ENCODE peak calls at places on chromosomes 7 and 10, in six cellular contexts. One of them, this sample, is unnamed.

GRCh38 chr7:131328387-131329175 is 905 bp downstream of the MKLN1 start:
- DNase-seq in kidney epithelial cell: no peak
- DNase-seq in astrocyte of the cerebellum: peak; percentile 11
- DNase-seq in choroid plexus epithelial cell: peak; percentile 46
- DNase-seq in HFF-Myc: no peak
- DNase-seq in Panc1: no peak
- DNase-seq in this sample: no peak

GRCh38 chr10:46317889-46318288 is 31.1 kb downstream of the ANTXRL start:
- DNase-seq in kidney epithelial cell: no peak
- DNase-seq in astrocyte of the cerebellum: no peak
- DNase-seq in choroid plexus epithelial cell: no peak
- DNase-seq in HFF-Myc: no peak
- DNase-seq in Panc1: no peak
- DNase-seq in this sample: no peak

GRCh38 chr7:151897201-151897711 is 20.3 kb upstream of the PRKAG2 start:
- DNase-seq in kidney epithelial cell: no peak
- DNase-seq in astrocyte of the cerebellum: no peak
- DNase-seq in choroid plexus epithelial cell: no peak
- DNase-seq in HFF-Myc: no peak
- DNase-seq in Panc1: no peak
- DNase-seq in this sample: no peak

GRCh38 chr7:36747251-36747968 is 23.1 kb upstream of the AOAH start:
- DNase-seq in kidney epithelial cell: peak; percentile 90
- DNase-seq in astrocyte of the cerebellum: peak; percentile 81
- DNase-seq in choroid plexus epithelial cell: peak; percentile 91
- DNase-seq in HFF-Myc: no peak
- DNase-seq in Panc1: no peak
- DNase-seq in this sample: no peak

GRCh38 chr7:27921081-27921836 is 181.3 kb downstream of the TAX1BP1 start:
- DNase-seq in kidney epithelial cell: peak; percentile 76
- DNase-seq in astrocyte of the cerebellum: peak; percentile 81
- DNase-seq in choroid plexus epithelial cell: peak; percentile 91
- DNase-seq in HFF-Myc: peak; percentile 79
- DNase-seq in Panc1: peak; percentile 61
- DNase-seq in this sample: peak; percentile 83

GRCh38 chr10:44316187-44316921 is 68.5 kb downstream of the CXCL12 start:
- DNase-seq in kidney epithelial cell: no peak
- DNase-seq in astrocyte of the cerebellum: no peak
- DNase-seq in choroid plexus epithelial cell: no peak
- DNase-seq in HFF-Myc: no peak
- DNase-seq in Panc1: no peak
- DNase-seq in this sample: no peak

GRCh38 chr7:149130572-149131198 is 4.6 kb upstream of the ZNF425 start:
- DNase-seq in kidney epithelial cell: no peak
- DNase-seq in astrocyte of the cerebellum: no peak
- DNase-seq in choroid plexus epithelial cell: no peak
- DNase-seq in HFF-Myc: no peak
- DNase-seq in Panc1: no peak
- DNase-seq in this sample: no peak

GRCh38 chr10:113456741-113457140 is 96.1 kb upstream of the HABP2 start:
- DNase-seq in kidney epithelial cell: no peak
- DNase-seq in astrocyte of the cerebellum: no peak
- DNase-seq in choroid plexus epithelial cell: no peak
- DNase-seq in HFF-Myc: no peak
- DNase-seq in Panc1: no peak
- DNase-seq in this sample: no peak

GRCh38 chr7:101757879-101758278 is 59.5 kb upstream of the CUX1 start:
- DNase-seq in kidney epithelial cell: no peak
- DNase-seq in astrocyte of the cerebellum: no peak
- DNase-seq in choroid plexus epithelial cell: no peak
- DNase-seq in HFF-Myc: no peak
- DNase-seq in Panc1: no peak
- DNase-seq in this sample: no peak

GRCh38 chr10:102837230-102837721 is at the start of gene CYP17A1:
- DNase-seq in kidney epithelial cell: no peak
- DNase-seq in astrocyte of the cerebellum: no peak
- DNase-seq in choroid plexus epithelial cell: peak; percentile 63
- DNase-seq in HFF-Myc: no peak
- DNase-seq in Panc1: no peak
- DNase-seq in this sample: no peak

GRCh38 chr7:30136743-30137485 is 2.1 kb downstream of the MTURN start:
- DNase-seq in kidney epithelial cell: no peak
- DNase-seq in astrocyte of the cerebellum: no peak
- DNase-seq in choroid plexus epithelial cell: no peak
- DNase-seq in HFF-Myc: no peak
- DNase-seq in Panc1: no peak
- DNase-seq in this sample: no peak
- H3K4me3 ChIP-seq in kidney epithelial cell: peak overlapping the region; percentile 75
- H3K4me3 ChIP-seq in astrocyte of the cerebellum: peak overlapping the region; percentile 87
- H3K4me3 ChIP-seq in choroid plexus epithelial cell: no peak overlapping the region
- H3K4me3 ChIP-seq in HFF-Myc: peak overlapping the region; percentile 81
- H3K4me3 ChIP-seq in Panc1: no peak overlapping the region
- H3K4me3 ChIP-seq in this sample: no peak overlapping the region

GRCh38 chr7:123905714-123906113 is 19.3 kb upstream of the SPAM1 start:
- DNase-seq in kidney epithelial cell: no peak
- DNase-seq in astrocyte of the cerebellum: no peak
- DNase-seq in choroid plexus epithelial cell: no peak
- DNase-seq in HFF-Myc: no peak
- DNase-seq in Panc1: no peak
- DNase-seq in this sample: no peak
- TF ChIP-seq CTCF in kidney epithelial cell: no peak
- TF ChIP-seq CTCF in astrocyte of the cerebellum: no peak
- TF ChIP-seq CTCF in choroid plexus epithelial cell: no peak
- TF ChIP-seq CTCF in HFF-Myc: no peak
- TF ChIP-seq CTCF in Panc1: no peak
- TF ChIP-seq CTCF in this sample: no peak

GRCh38 chr7:516606-517456 is 2.8 kb downstream of the PDGFA start:
- DNase-seq in kidney epithelial cell: peak; percentile 32
- DNase-seq in astrocyte of the cerebellum: peak; percentile 32
- DNase-seq in choroid plexus epithelial cell: peak; percentile 73
- DNase-seq in HFF-Myc: no peak
- DNase-seq in Panc1: no peak
- DNase-seq in this sample: no peak

GRCh38 chr7:519429-519973 is at the start of gene PDGFA:
- DNase-seq in kidney epithelial cell: no peak
- DNase-seq in astrocyte of the cerebellum: no peak
- DNase-seq in choroid plexus epithelial cell: peak; percentile 58
- DNase-seq in HFF-Myc: no peak
- DNase-seq in Panc1: no peak
- DNase-seq in this sample: no peak

GRCh38 chr7:516216-516605 is 3.4 kb downstream of the PDGFA start:
- DNase-seq in kidney epithelial cell: no peak
- DNase-seq in astrocyte of the cerebellum: no peak
- DNase-seq in choroid plexus epithelial cell: peak; percentile 49
- DNase-seq in HFF-Myc: no peak
- DNase-seq in Panc1: no peak
- DNase-seq in this sample: no peak

GRCh38 chr7:518630-519428 is 817 bp downstream of the PDGFA start:
- DNase-seq in kidney epithelial cell: no peak
- DNase-seq in astrocyte of the cerebellum: no peak
- DNase-seq in choroid plexus epithelial cell: peak; percentile 78
- DNase-seq in HFF-Myc: no peak
- DNase-seq in Panc1: no peak
- DNase-seq in this sample: peak; percentile 36

GRCh38 chr7:517848-518629 is 1.6 kb downstream of the PDGFA start:
- DNase-seq in kidney epithelial cell: no peak
- DNase-seq in astrocyte of the cerebellum: no peak
- DNase-seq in choroid plexus epithelial cell: peak; percentile 78
- DNase-seq in HFF-Myc: no peak
- DNase-seq in Panc1: no peak
- DNase-seq in this sample: no peak
- H3K4me3 ChIP-seq in kidney epithelial cell: peak overlapping the region; percentile 61
- H3K4me3 ChIP-seq in astrocyte of the cerebellum: peak overlapping the region; percentile 52
- H3K4me3 ChIP-seq in choroid plexus epithelial cell: peak overlapping the region; percentile 69
- H3K4me3 ChIP-seq in HFF-Myc: peak overlapping the region; percentile 38
- H3K4me3 ChIP-seq in Panc1: peak overlapping the region; percentile 67
- H3K4me3 ChIP-seq in this sample: peak overlapping the region; percentile 61

GRCh38 chr7:121605297-121605640 is 209.2 kb upstream of the FAM3C start:
- DNase-seq in kidney epithelial cell: no peak
- DNase-seq in astrocyte of the cerebellum: peak; percentile 6
- DNase-seq in choroid plexus epithelial cell: peak; percentile 63
- DNase-seq in HFF-Myc: no peak
- DNase-seq in Panc1: no peak
- DNase-seq in this sample: no peak
- TF ChIP-seq CTCF in kidney epithelial cell: no peak
- TF ChIP-seq CTCF in astrocyte of the cerebellum: peak; percentile 24
- TF ChIP-seq CTCF in choroid plexus epithelial cell: peak; percentile 52
- TF ChIP-seq CTCF in HFF-Myc: no peak
- TF ChIP-seq CTCF in Panc1: peak; percentile 30
- TF ChIP-seq CTCF in this sample: peak; percentile 57

GRCh38 chr10:33291053-33291592 is 43.3 kb downstream of the NRP1 start:
- DNase-seq in kidney epithelial cell: peak; percentile 70
- DNase-seq in astrocyte of the cerebellum: peak; percentile 90
- DNase-seq in choroid plexus epithelial cell: peak; percentile 90
- DNase-seq in HFF-Myc: no peak
- DNase-seq in Panc1: no peak
- DNase-seq in this sample: no peak

GRCh38 chr10:33288127-33288526 is 46.3 kb downstream of the NRP1 start:
- DNase-seq in kidney epithelial cell: no peak
- DNase-seq in astrocyte of the cerebellum: no peak
- DNase-seq in choroid plexus epithelial cell: no peak
- DNase-seq in HFF-Myc: no peak
- DNase-seq in Panc1: no peak
- DNase-seq in this sample: no peak

GRCh38 chr10:33287112-33287511 is 47.4 kb downstream of the NRP1 start:
- DNase-seq in kidney epithelial cell: no peak
- DNase-seq in astrocyte of the cerebellum: no peak
- DNase-seq in choroid plexus epithelial cell: no peak
- DNase-seq in HFF-Myc: no peak
- DNase-seq in Panc1: no peak
- DNase-seq in this sample: peak; percentile 57

GRCh38 chr10:33290286-33291052 is 44.0 kb downstream of the NRP1 start:
- DNase-seq in kidney epithelial cell: no peak
- DNase-seq in astrocyte of the cerebellum: no peak
- DNase-seq in choroid plexus epithelial cell: no peak
- DNase-seq in HFF-Myc: no peak
- DNase-seq in Panc1: no peak
- DNase-seq in this sample: no peak

DNA sequence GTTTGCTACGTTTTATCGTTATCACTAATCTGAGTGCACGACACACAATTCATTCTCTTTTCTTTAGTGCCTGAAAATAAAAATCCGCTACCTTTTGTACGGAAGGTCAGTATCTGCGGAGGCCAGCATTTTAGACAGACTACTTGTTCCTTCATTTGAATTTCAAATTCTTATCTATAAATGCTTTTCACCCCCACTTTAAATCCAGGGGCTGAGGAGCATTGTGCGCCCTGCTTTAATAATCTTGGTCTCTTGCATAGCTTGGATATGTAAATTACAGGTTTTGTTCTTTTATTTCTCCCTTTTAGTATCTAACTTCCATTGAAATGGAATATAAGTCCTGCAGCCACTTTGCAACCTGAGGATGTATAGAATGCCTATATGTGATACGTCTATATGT is 44.7 kb downstream of the NRP1 start:
- DNase-seq in kidney epithelial cell: no peak
- DNase-seq in astrocyte of the cerebellum: no peak
- DNase-seq in choroid plexus epithelial cell: no peak
- DNase-seq in HFF-Myc: no peak
- DNase-seq in Panc1: no peak
- DNase-seq in this sample: no peak
- H3K4me3 ChIP-seq in kidney epithelial cell: no peak overlapping the region
- H3K4me3 ChIP-seq in astrocyte of the cerebellum: no peak overlapping the region
- H3K4me3 ChIP-seq in choroid plexus epithelial cell: no peak overlapping the region
- H3K4me3 ChIP-seq in HFF-Myc: no peak overlapping the region
- H3K4me3 ChIP-seq in Panc1: no peak overlapping the region
- H3K4me3 ChIP-seq in this sample: no peak overlapping the region

This sample was measured in LNCaP clone FGC.